ENCODE peak calls at places on chromosome 13, in seven cellular contexts. Z is left ventricle myocardium inferior, N is A549, V is stomach, L is heart left ventricle, O is GM20000, X is nephron progenitor cell. D is an unnamed sample.

GRCh38 chr13:95355491-95355890 is 54.2 kb upstream of the ABCC4 start:
- DNase-seq in V (no peak), X (no peak), Z (no peak), L (no peak), N (no peak), O (no peak), D (no peak)

GRCh38 chr13:102680842-102681725 is 13.8 kb downstream of the METTL21C start:
- DNase-seq in N (no peak), Z (no peak), O (no peak), L (no peak), V (no peak), X (no peak), D (no peak)

GRCh38 chr13:55361141-55361540 is 1779.6 kb upstream of the PRR20A start:
- DNase-seq in N (no peak), L (no peak), V (no peak), O (no peak), X (no peak), Z (no peak), D (no peak)

GRCh38 chr13:98495627-98496238 is 81.2 kb downstream of the STK24 start:
- DNase-seq in Z (no peak), N (no peak), O (no peak), L (no peak), V (no peak), X (no peak), D (no peak)

GRCh38 chr13:111904701-111905608 is 162.0 kb upstream of the SOX1 start:
- DNase-seq in X (no peak), O (no peak), V (no peak), L (no peak), N (no peak), Z (no peak), D (no peak)

GRCh38 chr13:25067054-25067453 is 28.9 kb upstream of the PABPC3 start:
- DNase-seq in X (no peak), N (no peak), O (no peak), L (no peak), V (no peak), Z (no peak), D (no peak)

GRCh38 chr13:106621833-106622232 is 53.9 kb upstream of the ARGLU1 start:
- DNase-seq in O (no peak), V (no peak), Z (no peak), L (no peak), N (no peak), X (no peak), D (no peak)

GRCh38 chr13:53004605-53005004 is 24.0 kb upstream of the OLFM4 start:
- DNase-seq in L (no peak), N (no peak), Z (no peak), X (no peak), V (no peak), O (no peak), D (no peak)

GRCh38 chr13:30153871-30154426 is 153.4 kb downstream of the KATNAL1 start:
- DNase-seq in N (no peak), X (peak; percentile 52), O (no peak), L (peak; percentile 35), Z (no peak), V (no peak), D (no peak)

GRCh38 chr13:79907527-79907926 is 426.6 kb downstream of the NDFIP2 start:
- DNase-seq in Z (no peak), N (no peak), X (no peak), L (no peak), V (no peak), O (no peak), D (no peak)

GRCh38 chr13:113562866-113563265 is 21.7 kb upstream of the TFDP1 start:
- DNase-seq in X (no peak), L (no peak), Z (no peak), V (peak; percentile 4), O (no peak), N (no peak), D (no peak)

GRCh38 chr13:113589251-113589960 is 4.9 kb downstream of the TFDP1 start:
- DNase-seq in V (peak; percentile 20), O (no peak), Z (peak; percentile 55), N (no peak), X (no peak), L (peak; percentile 65), D (no peak)

GRCh38 chr13:53382008-53382407 is 353.4 kb downstream of the OLFM4 start:
- DNase-seq in L (no peak), N (no peak), X (no peak), Z (no peak), V (no peak), O (no peak), D (no peak)

GRCh38 chr13:30105381-30105780 is 202.0 kb downstream of the KATNAL1 start:
- DNase-seq in N (no peak), O (no peak), X (no peak), L (no peak), V (peak; percentile 59), Z (no peak), D (no peak)

GRCh38 chr13:95924389-95924994 is 128.7 kb downstream of the UGGT2 start:
- DNase-seq in L (no peak), N (peak; percentile 61), Z (no peak), O (no peak), X (no peak), V (no peak), D (no peak)

GRCh38 chr13:113090415-113090770 is 15.2 kb upstream of the F7 start:
- DNase-seq in O (no peak), V (no peak), Z (no peak), X (no peak), N (no peak), L (peak; percentile 18), D (no peak)

GRCh38 chr13:47945738-47946137 is 55.3 kb downstream of the SUCLA2 start:
- DNase-seq in X (no peak), O (no peak), V (no peak), L (no peak), N (peak; percentile 22), Z (no peak), D (no peak)

GRCh38 chr13:53238241-53238640 is 209.6 kb downstream of the OLFM4 start:
- DNase-seq in N (no peak), L (no peak), X (no peak), O (no peak), V (no peak), Z (no peak), D (no peak)

GRCh38 chr13:40596484-40596883 is 70.0 kb downstream of the FOXO1 start:
- DNase-seq in X (no peak), L (no peak), Z (no peak), V (no peak), N (no peak), O (no peak), D (no peak)

GRCh38 chr13:90032841-90033493 is 1314.5 kb upstream of the MIR17HG start:
- DNase-seq in N (no peak), X (peak; percentile 7), V (no peak), L (no peak), O (no peak), Z (no peak), D (no peak)

GRCh38 chr13:29059837-29060236 is 239.7 kb downstream of the MTUS2 start:
- DNase-seq in X (no peak), N (no peak), O (no peak), L (peak; percentile 54), Z (peak; percentile 45), V (no peak), D (no peak)

GRCh38 chr13:109203587-109203986 is 574.2 kb downstream of the MYO16 start:
- DNase-seq in L (no peak), Z (no peak), X (no peak), O (no peak), V (no peak), N (no peak), D (no peak)

GRCh38 chr13:31236211-31236786 is 36.5 kb downstream of the B3GLCT start:
- DNase-seq in Z (no peak), O (peak; percentile 21), X (no peak), L (no peak), N (peak; percentile 26), V (no peak), D (no peak)

GRCh38 chr13:24168392-24168750 is 7.9 kb downstream of the SPATA13 start:
- DNase-seq in O (no peak), X (no peak), V (no peak), L (no peak), Z (no peak), N (no peak), D (no peak)

GRCh38 chr13:73933795-73934194 is 200.4 kb downstream of the KLF12 start:
- DNase-seq in L (no peak), X (no peak), V (no peak), O (no peak), Z (no peak), N (no peak), D (no peak)

GRCh38 chr13:51760592-51760991 is 43.4 kb downstream of the DHRS12 start:
- DNase-seq in N (no peak), L (no peak), V (no peak), Z (no peak), X (no peak), O (no peak), D (no peak)

GRCh38 chr13:35016362-35017148 is 74.5 kb downstream of the NBEA start:
- DNase-seq in N (no peak), X (no peak), O (no peak), L (no peak), V (no peak), Z (no peak), D (no peak)

GRCh38 chr13:38002596-38002995 is 133.0 kb upstream of the TRPC4 start:
- DNase-seq in L (no peak), O (no peak), N (no peak), Z (no peak), V (no peak), X (no peak), D (no peak)

GRCh38 chr13:91647361-91647970 is 249.0 kb downstream of the GPC5 start:
- DNase-seq in V (no peak), N (peak; percentile 27), Z (no peak), O (peak; percentile 5), X (peak; percentile 49), L (peak; percentile 34), D (peak; percentile 46)
- TF ChIP-seq CTCF in V (no peak), N (peak; percentile 17), Z (peak; percentile 43), O (peak; percentile 42), X (peak; percentile 48), L (no peak), D (peak; percentile 74)

DNA sequence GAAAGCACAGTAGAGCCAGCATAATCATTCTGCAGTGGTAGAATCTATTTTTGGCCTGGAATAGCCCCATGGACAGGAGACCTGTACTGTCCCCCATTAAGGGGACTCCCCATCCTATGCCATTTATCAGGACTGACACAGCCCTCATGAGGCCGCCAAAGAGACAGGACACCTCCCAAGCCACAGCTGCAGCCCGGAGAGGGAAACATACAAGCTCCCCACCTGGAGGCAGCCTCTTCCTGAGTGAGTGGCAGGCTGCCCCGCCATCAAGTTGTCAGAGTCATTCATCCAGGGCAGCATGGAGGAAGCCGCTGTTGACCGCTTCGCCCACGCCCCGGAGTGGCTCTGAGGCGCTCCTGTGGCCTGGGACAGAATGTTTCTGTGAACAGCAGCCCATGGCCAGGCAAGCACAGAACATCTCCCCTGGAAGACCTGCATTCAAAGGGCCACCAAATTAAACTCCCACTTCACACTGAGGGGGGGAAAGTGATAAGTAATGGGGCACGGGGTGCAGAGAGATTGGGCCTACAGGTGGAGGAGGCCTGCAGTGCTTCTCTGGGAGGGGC is 111.3 kb downstream of the ZDHHC20 start:
- DNase-seq in O (no peak), Z (no peak), L (no peak), V (no peak), N (no peak), X (no peak), D (no peak)
- TF ChIP-seq CTCF in O (no peak), Z (no peak), L (no peak), V (no peak), N (no peak), X (no peak), D (no peak)

GRCh38 chr13:26872444-26873173 is 112.0 kb upstream of the GPR12 start:
- DNase-seq in L (peak; percentile 77), Z (peak; percentile 46), V (peak; percentile 29), X (peak; percentile 88), O (peak; percentile 38), N (peak; percentile 36), D (peak; percentile 80)
- TF ChIP-seq CTCF in L (peak; percentile 54), Z (peak; percentile 79), V (peak; percentile 34), X (peak; percentile 92), O (peak; percentile 47), N (peak; percentile 40), D (peak; percentile 86)

GRCh38 chr13:44302948-44303575 is 70.6 kb upstream of the SERP2 start:
- DNase-seq in X (no peak), L (no peak), Z (no peak), O (no peak), V (no peak), N (no peak), D (no peak)
- TF ChIP-seq CTCF in X (no peak), L (no peak), Z (no peak), O (no peak), V (no peak), N (no peak), D (no peak)